ENCODE peak calls at places on chromosomes 6 and 20, in four cellular contexts. One of them, this sample, is unnamed.

GRCh38 chr6:130882370-130882769 is 55.2 kb downstream of the SMLR1 start:
- DNase-seq in HepG2: no peak
- DNase-seq in CD4-positive, alpha-beta memory T cell: no peak
- DNase-seq in fibroblast of pulmonary artery: no peak
- DNase-seq in this sample: no peak

GRCh38 chr20:62830251-62830650 is 13.4 kb downstream of the COL9A3 start:
- DNase-seq in CD4-positive, alpha-beta memory T cell: no peak
- DNase-seq in HepG2: no peak
- DNase-seq in fibroblast of pulmonary artery: no peak
- DNase-seq in this sample: no peak

GRCh38 chr6:28907394-28907793 is 16.4 kb downstream of the TRIM27 start:
- DNase-seq in fibroblast of pulmonary artery: peak
- DNase-seq in CD4-positive, alpha-beta memory T cell: no peak
- DNase-seq in HepG2: no peak
- DNase-seq in this sample: no peak

GRCh38 chr6:161091972-161092701 is 100.6 kb downstream of the MAP3K4 start:
- DNase-seq in fibroblast of pulmonary artery: no peak
- DNase-seq in CD4-positive, alpha-beta memory T cell: no peak
- DNase-seq in HepG2: no peak
- DNase-seq in this sample: no peak

GRCh38 chr6:20905377-20905776 is 371.1 kb downstream of the CDKAL1 start:
- DNase-seq in CD4-positive, alpha-beta memory T cell: no peak
- DNase-seq in HepG2: no peak
- DNase-seq in fibroblast of pulmonary artery: no peak
- DNase-seq in this sample: no peak

GRCh38 chr6:135830452-135830851 is 21.0 kb upstream of the PDE7B start:
- DNase-seq in CD4-positive, alpha-beta memory T cell: no peak
- DNase-seq in HepG2: no peak
- DNase-seq in fibroblast of pulmonary artery: peak
- DNase-seq in this sample: no peak

GRCh38 chr20:59141818-59142581 is 21.6 kb upstream of the ZNF831 start:
- DNase-seq in CD4-positive, alpha-beta memory T cell: peak
- DNase-seq in fibroblast of pulmonary artery: peak
- DNase-seq in HepG2: no peak
- DNase-seq in this sample: no peak

GRCh38 chr6:158514991-158515390 is 44.9 kb upstream of the TMEM181 start:
- DNase-seq in fibroblast of pulmonary artery: no peak
- DNase-seq in CD4-positive, alpha-beta memory T cell: no peak
- DNase-seq in HepG2: no peak
- DNase-seq in this sample: no peak

GRCh38 chr6:134678436-134678889 is 271.4 kb downstream of the ALDH8A1 start:
- DNase-seq in CD4-positive, alpha-beta memory T cell: no peak
- DNase-seq in HepG2: no peak
- DNase-seq in fibroblast of pulmonary artery: peak
- DNase-seq in this sample: no peak

GRCh38 chr6:161374971-161375873 is 101.4 kb upstream of the AGPAT4 start:
- DNase-seq in fibroblast of pulmonary artery: no peak
- DNase-seq in CD4-positive, alpha-beta memory T cell: no peak
- DNase-seq in HepG2: peak
- DNase-seq in this sample: no peak

GRCh38 chr20:25051386-25052155 is 6.4 kb downstream of the ACSS1 start:
- DNase-seq in HepG2: no peak
- DNase-seq in fibroblast of pulmonary artery: no peak
- DNase-seq in CD4-positive, alpha-beta memory T cell: no peak
- DNase-seq in this sample: no peak

GRCh38 chr20:33262658-33263065 is 20.4 kb upstream of the BPIFB1 start:
- DNase-seq in fibroblast of pulmonary artery: peak
- DNase-seq in HepG2: peak
- DNase-seq in CD4-positive, alpha-beta memory T cell: no peak
- DNase-seq in this sample: no peak

GRCh38 chr6:129203190-129203900 is 320.4 kb downstream of the LAMA2 start:
- DNase-seq in fibroblast of pulmonary artery: no peak
- DNase-seq in HepG2: no peak
- DNase-seq in CD4-positive, alpha-beta memory T cell: no peak
- DNase-seq in this sample: no peak

GRCh38 chr20:33624399-33624798 is 37.7 kb upstream of the C20orf144 start:
- DNase-seq in CD4-positive, alpha-beta memory T cell: no peak
- DNase-seq in HepG2: no peak
- DNase-seq in fibroblast of pulmonary artery: no peak
- DNase-seq in this sample: no peak

GRCh38 chr20:55615818-55616217 is 389.5 kb downstream of the CBLN4 start:
- DNase-seq in fibroblast of pulmonary artery: no peak
- DNase-seq in HepG2: no peak
- DNase-seq in CD4-positive, alpha-beta memory T cell: no peak
- DNase-seq in this sample: no peak

GRCh38 chr6:22785036-22785435 is 215.7 kb downstream of the HDGFL1 start:
- DNase-seq in CD4-positive, alpha-beta memory T cell: no peak
- DNase-seq in fibroblast of pulmonary artery: peak
- DNase-seq in HepG2: no peak
- DNase-seq in this sample: no peak
- H3K4me3 ChIP-seq in CD4-positive, alpha-beta memory T cell: no peak
- H3K4me3 ChIP-seq in fibroblast of pulmonary artery: no peak
- H3K4me3 ChIP-seq in HepG2: no peak
- H3K4me3 ChIP-seq in this sample: no peak

DNA sequence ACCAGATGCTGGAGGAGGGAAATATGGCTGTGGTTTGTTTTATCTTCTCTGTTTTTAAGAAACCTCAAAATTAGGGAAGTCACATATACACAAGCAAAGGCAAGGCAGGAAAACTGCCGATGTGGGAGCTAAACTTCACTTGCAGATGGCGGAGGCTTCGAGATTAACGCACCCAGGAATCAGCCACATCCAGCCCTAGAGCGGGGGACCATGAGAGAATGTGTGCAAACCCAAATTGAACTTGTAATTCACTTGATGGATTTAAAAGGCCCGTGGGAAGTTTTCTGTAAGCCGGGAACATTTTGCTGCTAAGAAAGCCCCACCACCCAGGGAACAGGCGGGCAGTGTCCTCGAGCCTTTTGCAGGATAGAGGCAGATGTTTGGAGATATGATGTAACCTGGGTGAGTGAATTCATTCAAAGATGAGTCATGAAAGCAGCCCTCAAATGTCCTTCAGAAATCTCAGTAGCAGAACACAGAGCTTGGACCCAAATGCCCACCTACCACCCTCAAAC is 39.9 kb downstream of the PREX1 start:
- DNase-seq in fibroblast of pulmonary artery: peak
- DNase-seq in HepG2: peak
- DNase-seq in CD4-positive, alpha-beta memory T cell: no peak
- DNase-seq in this sample: no peak
- H3K4me3 ChIP-seq in fibroblast of pulmonary artery: no peak
- H3K4me3 ChIP-seq in HepG2: no peak
- H3K4me3 ChIP-seq in CD4-positive, alpha-beta memory T cell: no peak
- H3K4me3 ChIP-seq in this sample: no peak

DNA sequence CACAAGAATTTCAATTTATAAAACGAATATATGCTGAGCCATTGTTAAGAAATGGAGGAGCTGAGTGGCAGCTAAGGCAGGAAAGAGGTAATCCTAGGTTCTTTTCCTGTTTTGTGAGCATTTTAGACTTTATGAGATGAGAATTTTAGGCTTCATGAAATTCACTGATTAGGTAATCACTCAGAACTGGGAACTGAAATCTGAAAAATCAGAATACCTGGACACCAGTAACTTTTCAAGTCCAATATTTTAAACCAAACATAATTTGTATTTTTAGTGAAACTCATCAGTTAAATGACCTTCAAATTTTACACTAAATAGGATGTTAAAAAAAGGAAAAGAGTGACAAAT is 389.9 kb downstream of the HTR1B start:
- DNase-seq in fibroblast of pulmonary artery: no peak
- DNase-seq in CD4-positive, alpha-beta memory T cell: no peak
- DNase-seq in HepG2: no peak
- DNase-seq in this sample: no peak
- H3K4me3 ChIP-seq in fibroblast of pulmonary artery: no peak
- H3K4me3 ChIP-seq in CD4-positive, alpha-beta memory T cell: no peak
- H3K4me3 ChIP-seq in HepG2: no peak
- H3K4me3 ChIP-seq in this sample: no peak

GRCh38 chr20:20266552-20266951 is 101.4 kb upstream of the INSM1 start:
- DNase-seq in HepG2: no peak
- DNase-seq in CD4-positive, alpha-beta memory T cell: no peak
- DNase-seq in fibroblast of pulmonary artery: no peak
- DNase-seq in this sample: no peak

GRCh38 chr20:20265210-20265609 is 102.7 kb upstream of the INSM1 start:
- DNase-seq in fibroblast of pulmonary artery: no peak
- DNase-seq in CD4-positive, alpha-beta memory T cell: no peak
- DNase-seq in HepG2: no peak
- DNase-seq in this sample: no peak

GRCh38 chr20:20271277-20271676 is 96.6 kb upstream of the INSM1 start:
- DNase-seq in CD4-positive, alpha-beta memory T cell: no peak
- DNase-seq in fibroblast of pulmonary artery: no peak
- DNase-seq in HepG2: no peak
- DNase-seq in this sample: no peak

GRCh38 chr20:20273281-20273680 is 94.6 kb upstream of the INSM1 start:
- DNase-seq in HepG2: no peak
- DNase-seq in CD4-positive, alpha-beta memory T cell: no peak
- DNase-seq in fibroblast of pulmonary artery: no peak
- DNase-seq in this sample: no peak

GRCh38 chr20:20267685-20268429 is 100.0 kb upstream of the INSM1 start:
- DNase-seq in HepG2: no peak
- DNase-seq in fibroblast of pulmonary artery: no peak
- DNase-seq in CD4-positive, alpha-beta memory T cell: no peak
- DNase-seq in this sample: no peak
- H3K4me3 ChIP-seq in HepG2: no peak
- H3K4me3 ChIP-seq in fibroblast of pulmonary artery: no peak
- H3K4me3 ChIP-seq in CD4-positive, alpha-beta memory T cell: no peak
- H3K4me3 ChIP-seq in this sample: no peak

GRCh38 chr6:5087389-5087788 is 2.2 kb downstream of the PPP1R3G start:
- DNase-seq in HepG2: no peak
- DNase-seq in CD4-positive, alpha-beta memory T cell: no peak
- DNase-seq in fibroblast of pulmonary artery: no peak
- DNase-seq in this sample: no peak

GRCh38 chr6:5084192-5084786 is 852 bp upstream of the PPP1R3G start:
- DNase-seq in HepG2: no peak
- DNase-seq in fibroblast of pulmonary artery: no peak
- DNase-seq in CD4-positive, alpha-beta memory T cell: no peak
- DNase-seq in this sample: no peak

GRCh38 chr6:5086294-5086890 is 1.3 kb downstream of the PPP1R3G start:
- DNase-seq in fibroblast of pulmonary artery: no peak
- DNase-seq in CD4-positive, alpha-beta memory T cell: no peak
- DNase-seq in HepG2: no peak
- DNase-seq in this sample: no peak

GRCh38 chr6:5084787-5085637 is at the start of gene PPP1R3G:
- DNase-seq in HepG2: no peak
- DNase-seq in CD4-positive, alpha-beta memory T cell: no peak
- DNase-seq in fibroblast of pulmonary artery: peak
- DNase-seq in this sample: no peak

DNA sequence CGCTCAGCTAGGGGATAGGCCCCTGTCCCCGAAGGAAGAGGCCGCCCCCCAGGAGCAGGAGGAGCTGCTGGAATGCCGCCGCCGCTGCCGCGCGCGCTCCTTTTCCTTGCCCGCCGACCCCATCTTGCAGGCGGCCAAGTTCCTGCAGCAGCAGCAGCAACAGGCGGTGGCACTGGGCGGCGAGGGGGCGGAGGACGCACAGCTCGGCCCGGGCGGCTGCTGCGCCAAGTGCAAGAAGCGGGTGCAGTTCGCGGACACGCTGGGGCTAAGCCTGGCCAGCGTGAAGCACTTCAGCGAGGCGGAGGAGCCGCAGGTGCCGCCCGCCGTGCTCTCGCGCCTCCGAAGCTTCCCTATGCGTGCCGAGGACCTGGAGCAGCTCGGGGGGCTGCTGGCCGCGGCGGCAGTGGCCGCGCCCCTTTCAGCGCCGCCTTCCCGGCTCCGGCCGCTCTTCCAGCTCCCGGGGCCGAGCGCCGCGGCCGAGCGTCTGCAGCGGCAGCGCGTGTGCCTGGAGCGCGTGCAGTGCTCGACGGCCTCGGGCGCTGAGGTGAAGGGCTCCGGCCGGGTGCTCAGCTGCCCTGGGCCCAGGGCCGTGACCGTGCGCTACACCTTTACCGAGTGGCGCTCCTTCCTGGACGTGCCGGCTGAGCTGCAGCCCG is 625 bp downstream of the PPP1R3G start:
- DNase-seq in CD4-positive, alpha-beta memory T cell: no peak
- DNase-seq in HepG2: no peak
- DNase-seq in fibroblast of pulmonary artery: peak
- DNase-seq in this sample: no peak
- H3K4me3 ChIP-seq in CD4-positive, alpha-beta memory T cell: no peak
- H3K4me3 ChIP-seq in HepG2: no peak
- H3K4me3 ChIP-seq in fibroblast of pulmonary artery: peak
- H3K4me3 ChIP-seq in this sample: no peak

This sample was measured in Jurkat, Clone E6-1.